ENCODE peak calls at places on chromosomes 1 and 21, in seven cellular contexts. One of them, this sample, is unnamed.

GRCh38 chr1:240170806-240171205 is 79.1 kb downstream of the FMN2 start:
- DNase-seq in kidney: no peak
- DNase-seq in lung: no peak
- DNase-seq in MM.1S: no peak
- DNase-seq in ovary: no peak
- DNase-seq in mammary epithelial cell: no peak
- DNase-seq in adrenal gland: no peak
- DNase-seq in this sample: no peak

GRCh38 chr1:29325675-29326074 is 89.4 kb downstream of the PTPRU start:
- DNase-seq in kidney: no peak
- DNase-seq in lung: no peak
- DNase-seq in MM.1S: no peak
- DNase-seq in ovary: no peak
- DNase-seq in mammary epithelial cell: no peak
- DNase-seq in adrenal gland: no peak
- DNase-seq in this sample: no peak

GRCh38 chr1:179094826-179095225 is 13.0 kb downstream of the TOR3A start:
- DNase-seq in kidney: no peak
- DNase-seq in lung: no peak
- DNase-seq in MM.1S: no peak
- DNase-seq in ovary: no peak
- DNase-seq in mammary epithelial cell: no peak
- DNase-seq in adrenal gland: no peak
- DNase-seq in this sample: no peak

GRCh38 chr1:68496680-68497357 is at the start of gene DEPDC1:
- DNase-seq in kidney: peak; percentile 98
- DNase-seq in lung: peak; percentile 94
- DNase-seq in MM.1S: peak; percentile 94
- DNase-seq in ovary: peak; percentile 92
- DNase-seq in mammary epithelial cell: peak; percentile 93
- DNase-seq in adrenal gland: peak; percentile 96
- DNase-seq in this sample: peak; percentile 99

GRCh38 chr1:21212126-21212525 is 35.4 kb upstream of the EIF4G3 start:
- DNase-seq in kidney: no peak
- DNase-seq in lung: no peak
- DNase-seq in MM.1S: no peak
- DNase-seq in ovary: no peak
- DNase-seq in mammary epithelial cell: no peak
- DNase-seq in adrenal gland: no peak
- DNase-seq in this sample: peak; percentile 34

GRCh38 chr1:198153103-198153502 is 3.7 kb upstream of the NEK7 start:
- DNase-seq in kidney: no peak
- DNase-seq in lung: peak; percentile 46
- DNase-seq in MM.1S: no peak
- DNase-seq in ovary: no peak
- DNase-seq in mammary epithelial cell: no peak
- DNase-seq in adrenal gland: no peak
- DNase-seq in this sample: peak; percentile 87

GRCh38 chr1:117857434-117857833 is 72.0 kb downstream of the GDAP2 start:
- DNase-seq in kidney: no peak
- DNase-seq in lung: no peak
- DNase-seq in MM.1S: no peak
- DNase-seq in ovary: no peak
- DNase-seq in mammary epithelial cell: no peak
- DNase-seq in adrenal gland: no peak
- DNase-seq in this sample: no peak

GRCh38 chr1:91226741-91227140 is 177.9 kb downstream of the HFM1 start:
- DNase-seq in kidney: no peak
- DNase-seq in lung: no peak
- DNase-seq in MM.1S: no peak
- DNase-seq in ovary: no peak
- DNase-seq in mammary epithelial cell: peak; percentile 4
- DNase-seq in adrenal gland: no peak
- DNase-seq in this sample: no peak

GRCh38 chr1:83998599-83999315 is at the start of gene TTLL7:
- DNase-seq in kidney: peak; percentile 89
- DNase-seq in lung: peak; percentile 77
- DNase-seq in MM.1S: peak; percentile 57
- DNase-seq in ovary: peak; percentile 59
- DNase-seq in mammary epithelial cell: peak; percentile 76
- DNase-seq in adrenal gland: peak; percentile 60
- DNase-seq in this sample: peak; percentile 80

GRCh38 chr1:75855010-75855409 is 58.3 kb downstream of the MSH4 start:
- DNase-seq in kidney: no peak
- DNase-seq in lung: no peak
- DNase-seq in MM.1S: no peak
- DNase-seq in ovary: no peak
- DNase-seq in mammary epithelial cell: peak; percentile 88
- DNase-seq in adrenal gland: no peak
- DNase-seq in this sample: peak; percentile 38

GRCh38 chr1:234213576-234214128 is 159.6 kb upstream of the COA6 start:
- DNase-seq in kidney: no peak
- DNase-seq in lung: no peak
- DNase-seq in MM.1S: no peak
- DNase-seq in ovary: no peak
- DNase-seq in mammary epithelial cell: no peak
- DNase-seq in adrenal gland: no peak
- DNase-seq in this sample: peak; percentile 28

GRCh38 chr1:38586993-38587646 is 272.5 kb downstream of the RRAGC start:
- DNase-seq in kidney: no peak
- DNase-seq in lung: peak; percentile 62
- DNase-seq in MM.1S: peak; percentile 57
- DNase-seq in ovary: no peak
- DNase-seq in mammary epithelial cell: peak; percentile 15
- DNase-seq in adrenal gland: peak; percentile 41
- DNase-seq in this sample: peak; percentile 49

GRCh38 chr1:171563675-171564074 is 58.4 kb upstream of the MYOCOS start:
- DNase-seq in kidney: no peak
- DNase-seq in lung: no peak
- DNase-seq in MM.1S: no peak
- DNase-seq in ovary: no peak
- DNase-seq in mammary epithelial cell: peak; percentile 69
- DNase-seq in adrenal gland: no peak
- DNase-seq in this sample: peak; percentile 31

GRCh38 chr1:37561794-37562132 is 5.0 kb downstream of the DNALI1 start:
- DNase-seq in kidney: no peak
- DNase-seq in lung: no peak
- DNase-seq in MM.1S: no peak
- DNase-seq in ovary: no peak
- DNase-seq in mammary epithelial cell: no peak
- DNase-seq in adrenal gland: no peak
- DNase-seq in this sample: peak; percentile 53

GRCh38 chr1:93042134-93042821 is 36.8 kb upstream of the MTF2 start:
- DNase-seq in kidney: no peak
- DNase-seq in lung: no peak
- DNase-seq in MM.1S: peak; percentile 86
- DNase-seq in ovary: no peak
- DNase-seq in mammary epithelial cell: no peak
- DNase-seq in adrenal gland: no peak
- DNase-seq in this sample: no peak

GRCh38 chr1:15064217-15064929 is 89.2 kb upstream of the TMEM51 start:
- DNase-seq in kidney: no peak
- DNase-seq in lung: no peak
- DNase-seq in MM.1S: no peak
- DNase-seq in ovary: no peak
- DNase-seq in mammary epithelial cell: peak; percentile 37
- DNase-seq in adrenal gland: no peak
- DNase-seq in this sample: no peak

GRCh38 chr21:36403713-36404112 is 18.5 kb downstream of the CHAF1B start:
- DNase-seq in kidney: no peak
- DNase-seq in lung: no peak
- DNase-seq in MM.1S: no peak
- DNase-seq in ovary: no peak
- DNase-seq in mammary epithelial cell: no peak
- DNase-seq in adrenal gland: no peak
- DNase-seq in this sample: peak; percentile 41
- H3K36me3 ChIP-seq in kidney: no peaks in the 10 kb centered on the region
- H3K36me3 ChIP-seq in lung: peaks cover 6% of the 10 kb centered on the region
- H3K36me3 ChIP-seq in MM.1S: peaks cover 4% of the 10 kb centered on the region
- H3K36me3 ChIP-seq in ovary: no peaks in the 10 kb centered on the region
- H3K36me3 ChIP-seq in mammary epithelial cell: peaks cover 25% of the 10 kb centered on the region
- H3K36me3 ChIP-seq in adrenal gland: no peaks in the 10 kb centered on the region
- H3K36me3 ChIP-seq in this sample: peaks cover 5% of the 10 kb centered on the region

GRCh38 chr21:45276620-45277019 is 11.1 kb downstream of the POFUT2 start:
- DNase-seq in kidney: peak; percentile 52
- DNase-seq in lung: no peak
- DNase-seq in MM.1S: no peak
- DNase-seq in ovary: peak; percentile 33
- DNase-seq in mammary epithelial cell: no peak
- DNase-seq in adrenal gland: peak; percentile 6
- DNase-seq in this sample: no peak
- H3K36me3 ChIP-seq in kidney: peaks cover 30% of the 10 kb centered on the region
- H3K36me3 ChIP-seq in lung: peaks cover 36% of the 10 kb centered on the region
- H3K36me3 ChIP-seq in MM.1S: peaks cover 3% of the 10 kb centered on the region
- H3K36me3 ChIP-seq in ovary: no peaks in the 10 kb centered on the region
- H3K36me3 ChIP-seq in mammary epithelial cell: peaks cover 7% of the 10 kb centered on the region
- H3K36me3 ChIP-seq in adrenal gland: no peaks in the 10 kb centered on the region
- H3K36me3 ChIP-seq in this sample: peaks cover 70% of the 10 kb centered on the region

DNA sequence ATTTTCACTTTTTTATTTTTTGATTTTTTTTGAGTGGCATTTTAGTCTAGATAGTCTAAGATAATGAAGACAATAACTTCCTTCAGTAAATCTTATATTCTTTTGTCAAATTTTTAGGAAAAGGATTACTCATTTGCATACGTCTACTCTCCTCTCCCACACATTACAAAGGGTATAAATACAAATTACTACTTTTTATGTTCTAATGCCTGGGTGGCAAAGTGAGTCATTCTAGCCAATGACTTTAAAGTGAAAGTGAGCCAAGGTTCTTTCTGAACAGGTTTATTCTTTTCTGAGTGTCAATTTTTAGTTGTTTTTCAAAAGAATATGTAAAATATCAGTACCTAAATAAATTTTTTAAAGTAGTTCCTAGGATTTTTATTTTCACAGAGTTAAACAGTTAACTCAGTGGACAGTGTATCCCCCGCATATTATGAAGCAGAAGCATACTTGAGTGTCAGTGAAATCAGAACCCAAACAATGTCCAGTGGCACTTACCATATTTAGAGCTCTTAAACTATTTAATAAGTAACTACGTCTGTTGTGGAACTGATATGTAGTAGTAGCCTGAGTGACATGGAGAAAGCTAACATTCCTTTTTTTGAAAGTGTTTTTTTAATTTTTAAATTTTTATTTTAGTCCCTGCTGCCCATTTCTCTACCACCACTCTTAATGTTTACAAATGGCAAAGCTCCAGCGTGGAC is 141.7 kb downstream of the PHTF1 start:
- DNase-seq in kidney: no peak
- DNase-seq in lung: no peak
- DNase-seq in MM.1S: no peak
- DNase-seq in ovary: no peak
- DNase-seq in mammary epithelial cell: peak; percentile 26
- DNase-seq in adrenal gland: no peak
- DNase-seq in this sample: peak; percentile 69
- H3K36me3 ChIP-seq in kidney: no peaks in the 10 kb centered on the region
- H3K36me3 ChIP-seq in lung: no peaks in the 10 kb centered on the region
- H3K36me3 ChIP-seq in MM.1S: no peaks in the 10 kb centered on the region
- H3K36me3 ChIP-seq in ovary: no peaks in the 10 kb centered on the region
- H3K36me3 ChIP-seq in mammary epithelial cell: no peaks in the 10 kb centered on the region
- H3K36me3 ChIP-seq in adrenal gland: no peaks in the 10 kb centered on the region
- H3K36me3 ChIP-seq in this sample: no peaks in the 10 kb centered on the region

DNA sequence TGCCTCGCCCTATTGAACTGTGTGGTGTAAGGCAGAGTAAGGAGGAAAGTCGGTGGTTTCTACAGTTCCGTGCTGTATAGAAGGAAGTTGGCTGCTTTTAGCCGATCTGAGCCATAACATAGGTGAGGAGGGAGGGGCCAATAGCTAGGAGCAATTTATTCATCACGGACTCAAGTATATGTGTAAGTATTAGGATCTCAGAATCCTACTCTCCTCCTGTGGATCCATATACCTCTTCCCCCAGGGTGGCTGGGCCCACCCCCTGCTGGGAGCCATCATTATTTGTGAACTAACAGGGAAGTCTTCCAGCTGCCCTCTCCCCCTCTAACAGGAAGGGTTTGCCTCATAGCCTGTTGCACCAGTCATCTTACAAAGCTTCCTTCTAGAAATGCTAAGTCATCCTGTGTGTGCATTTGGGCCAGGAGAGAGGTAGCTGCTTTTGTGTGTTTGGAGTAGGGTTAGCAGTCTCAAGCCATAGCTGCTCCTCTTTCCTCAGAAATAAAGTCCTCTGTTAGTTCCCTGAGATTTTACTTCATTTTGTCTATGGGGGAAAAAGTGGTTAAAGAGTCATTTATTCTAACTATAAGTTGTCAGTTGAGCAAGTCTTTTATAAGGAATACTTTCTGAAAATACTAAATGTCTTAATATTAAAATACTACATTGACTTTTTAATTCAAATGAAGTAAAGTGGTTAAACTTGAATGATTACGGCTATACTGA is 14.9 kb upstream of the CENPS start:
- DNase-seq in kidney: peak; percentile 15
- DNase-seq in lung: peak; percentile 44
- DNase-seq in MM.1S: no peak
- DNase-seq in ovary: no peak
- DNase-seq in mammary epithelial cell: no peak
- DNase-seq in adrenal gland: peak; percentile 38
- DNase-seq in this sample: peak; percentile 81
- H3K36me3 ChIP-seq in kidney: peaks cover 49% of the 10 kb centered on the region
- H3K36me3 ChIP-seq in lung: peaks cover 45% of the 10 kb centered on the region
- H3K36me3 ChIP-seq in MM.1S: peaks cover 18% of the 10 kb centered on the region
- H3K36me3 ChIP-seq in ovary: no peaks in the 10 kb centered on the region
- H3K36me3 ChIP-seq in mammary epithelial cell: peaks cover 44% of the 10 kb centered on the region
- H3K36me3 ChIP-seq in adrenal gland: no peaks in the 10 kb centered on the region
- H3K36me3 ChIP-seq in this sample: peaks cover 35% of the 10 kb centered on the region

GRCh38 chr1:52385376-52385775 is 18.8 kb downstream of the ORC1 start:
- DNase-seq in kidney: no peak
- DNase-seq in lung: no peak
- DNase-seq in MM.1S: no peak
- DNase-seq in ovary: no peak
- DNase-seq in mammary epithelial cell: no peak
- DNase-seq in adrenal gland: no peak
- DNase-seq in this sample: no peak
- H3K36me3 ChIP-seq in kidney: no peaks in the 10 kb centered on the region
- H3K36me3 ChIP-seq in lung: no peaks in the 10 kb centered on the region
- H3K36me3 ChIP-seq in MM.1S: peaks cover 18% of the 10 kb centered on the region
- H3K36me3 ChIP-seq in ovary: no peaks in the 10 kb centered on the region
- H3K36me3 ChIP-seq in mammary epithelial cell: peaks cover 35% of the 10 kb centered on the region
- H3K36me3 ChIP-seq in adrenal gland: no peaks in the 10 kb centered on the region
- H3K36me3 ChIP-seq in this sample: no peaks in the 10 kb centered on the region

GRCh38 chr1:113972954-113973353 is 6.3 kb upstream of the OLFML3 start:
- DNase-seq in kidney: no peak
- DNase-seq in lung: no peak
- DNase-seq in MM.1S: no peak
- DNase-seq in ovary: no peak
- DNase-seq in mammary epithelial cell: no peak
- DNase-seq in adrenal gland: no peak
- DNase-seq in this sample: no peak
- H3K36me3 ChIP-seq in kidney: peaks cover 47% of the 10 kb centered on the region
- H3K36me3 ChIP-seq in lung: peaks cover 35% of the 10 kb centered on the region
- H3K36me3 ChIP-seq in MM.1S: no peaks in the 10 kb centered on the region
- H3K36me3 ChIP-seq in ovary: no peaks in the 10 kb centered on the region
- H3K36me3 ChIP-seq in mammary epithelial cell: peaks cover 18% of the 10 kb centered on the region
- H3K36me3 ChIP-seq in adrenal gland: no peaks in the 10 kb centered on the region
- H3K36me3 ChIP-seq in this sample: peaks cover 24% of the 10 kb centered on the region

This sample was measured in GM23248.